ENCODE peak calls at places on chromosomes 6 and 20, in seven cellular contexts. One of them, this sample, is unnamed.

GRCh38 chr6:151176941-151177760 is 62.6 kb upstream of the AKAP12 start:
- DNase-seq in breast epithelium: no peak
- DNase-seq in OCI-LY7: no peak
- DNase-seq in GM23248: no peak
- DNase-seq in endothelial cell of umbilical vein: no peak
- DNase-seq in tibial artery: no peak
- DNase-seq in left lung: no peak
- DNase-seq in this sample: no peak

GRCh38 chr20:37154684-37155298 is 24.3 kb upstream of the RPN2 start:
- DNase-seq in breast epithelium: no peak
- DNase-seq in OCI-LY7: no peak
- DNase-seq in GM23248: no peak
- DNase-seq in endothelial cell of umbilical vein: no peak
- DNase-seq in tibial artery: no peak
- DNase-seq in left lung: no peak
- DNase-seq in this sample: no peak

GRCh38 chr6:148577687-148578488 is 168.9 kb upstream of the UST start:
- DNase-seq in breast epithelium: peak
- DNase-seq in OCI-LY7: peak
- DNase-seq in GM23248: peak
- DNase-seq in endothelial cell of umbilical vein: peak
- DNase-seq in tibial artery: peak
- DNase-seq in left lung: peak
- DNase-seq in this sample: peak

GRCh38 chr6:43290905-43291355 is 7.1 kb upstream of the SLC22A7 start:
- DNase-seq in breast epithelium: no peak
- DNase-seq in OCI-LY7: no peak
- DNase-seq in GM23248: peak
- DNase-seq in endothelial cell of umbilical vein: no peak
- DNase-seq in tibial artery: no peak
- DNase-seq in left lung: no peak
- DNase-seq in this sample: no peak

GRCh38 chr6:151475653-151476523 is 17.9 kb upstream of the CCDC170 start:
- DNase-seq in breast epithelium: no peak
- DNase-seq in OCI-LY7: peak
- DNase-seq in GM23248: peak
- DNase-seq in endothelial cell of umbilical vein: peak
- DNase-seq in tibial artery: no peak
- DNase-seq in left lung: no peak
- DNase-seq in this sample: no peak

GRCh38 chr20:48614593-48615274 is 213.1 kb downstream of the PREX1 start:
- DNase-seq in breast epithelium: peak
- DNase-seq in OCI-LY7: no peak
- DNase-seq in GM23248: peak
- DNase-seq in endothelial cell of umbilical vein: no peak
- DNase-seq in tibial artery: peak
- DNase-seq in left lung: peak
- DNase-seq in this sample: no peak

GRCh38 chr6:99393698-99394531 is at the start of gene COQ3:
- DNase-seq in breast epithelium: no peak
- DNase-seq in OCI-LY7: peak
- DNase-seq in GM23248: peak
- DNase-seq in endothelial cell of umbilical vein: peak
- DNase-seq in tibial artery: peak
- DNase-seq in left lung: peak
- DNase-seq in this sample: peak

GRCh38 chr6:139433647-139434419 is 59.4 kb upstream of the CITED2 start:
- DNase-seq in breast epithelium: no peak
- DNase-seq in OCI-LY7: no peak
- DNase-seq in GM23248: peak
- DNase-seq in endothelial cell of umbilical vein: peak
- DNase-seq in tibial artery: no peak
- DNase-seq in left lung: no peak
- DNase-seq in this sample: no peak

GRCh38 chr20:39877792-39878191 is 811.2 kb downstream of the MAFB start:
- DNase-seq in breast epithelium: no peak
- DNase-seq in OCI-LY7: no peak
- DNase-seq in GM23248: no peak
- DNase-seq in endothelial cell of umbilical vein: no peak
- DNase-seq in tibial artery: no peak
- DNase-seq in left lung: no peak
- DNase-seq in this sample: no peak

GRCh38 chr6:80163754-80164187 is 57.3 kb downstream of the BCKDHB start:
- DNase-seq in breast epithelium: no peak
- DNase-seq in OCI-LY7: peak
- DNase-seq in GM23248: peak
- DNase-seq in endothelial cell of umbilical vein: peak
- DNase-seq in tibial artery: no peak
- DNase-seq in left lung: no peak
- DNase-seq in this sample: no peak

GRCh38 chr20:63854766-63855362 is 6.4 kb upstream of the ABHD16B start:
- DNase-seq in breast epithelium: no peak
- DNase-seq in OCI-LY7: no peak
- DNase-seq in GM23248: peak
- DNase-seq in endothelial cell of umbilical vein: no peak
- DNase-seq in tibial artery: no peak
- DNase-seq in left lung: peak
- DNase-seq in this sample: no peak

GRCh38 chr6:152124432-152125074 is 317.1 kb downstream of the ESR1 start:
- DNase-seq in breast epithelium: no peak
- DNase-seq in OCI-LY7: peak
- DNase-seq in GM23248: peak
- DNase-seq in endothelial cell of umbilical vein: peak
- DNase-seq in tibial artery: no peak
- DNase-seq in left lung: no peak
- DNase-seq in this sample: no peak

GRCh38 chr20:51447097-51447764 is 95.3 kb downstream of the NFATC2 start:
- DNase-seq in breast epithelium: peak
- DNase-seq in OCI-LY7: no peak
- DNase-seq in GM23248: peak
- DNase-seq in endothelial cell of umbilical vein: peak
- DNase-seq in tibial artery: peak
- DNase-seq in left lung: no peak
- DNase-seq in this sample: peak

GRCh38 chr20:32062776-32063170 is 10.7 kb downstream of the HCK start:
- DNase-seq in breast epithelium: peak
- DNase-seq in OCI-LY7: no peak
- DNase-seq in GM23248: no peak
- DNase-seq in endothelial cell of umbilical vein: no peak
- DNase-seq in tibial artery: peak
- DNase-seq in left lung: peak
- DNase-seq in this sample: peak

GRCh38 chr6:149450679-149451360 is 34.0 kb downstream of the ZC3H12D start:
- DNase-seq in breast epithelium: peak
- DNase-seq in OCI-LY7: no peak
- DNase-seq in GM23248: peak
- DNase-seq in endothelial cell of umbilical vein: no peak
- DNase-seq in tibial artery: peak
- DNase-seq in left lung: peak
- DNase-seq in this sample: peak

GRCh38 chr6:7085911-7086310 is 21.9 kb upstream of the RREB1 start:
- DNase-seq in breast epithelium: no peak
- DNase-seq in OCI-LY7: no peak
- DNase-seq in GM23248: peak
- DNase-seq in endothelial cell of umbilical vein: no peak
- DNase-seq in tibial artery: no peak
- DNase-seq in left lung: no peak
- DNase-seq in this sample: peak

GRCh38 chr6:37130704-37131103 is 39.2 kb upstream of the PIM1 start:
- DNase-seq in breast epithelium: peak
- DNase-seq in OCI-LY7: no peak
- DNase-seq in GM23248: peak
- DNase-seq in endothelial cell of umbilical vein: peak
- DNase-seq in tibial artery: peak
- DNase-seq in left lung: peak
- DNase-seq in this sample: peak

DNA sequence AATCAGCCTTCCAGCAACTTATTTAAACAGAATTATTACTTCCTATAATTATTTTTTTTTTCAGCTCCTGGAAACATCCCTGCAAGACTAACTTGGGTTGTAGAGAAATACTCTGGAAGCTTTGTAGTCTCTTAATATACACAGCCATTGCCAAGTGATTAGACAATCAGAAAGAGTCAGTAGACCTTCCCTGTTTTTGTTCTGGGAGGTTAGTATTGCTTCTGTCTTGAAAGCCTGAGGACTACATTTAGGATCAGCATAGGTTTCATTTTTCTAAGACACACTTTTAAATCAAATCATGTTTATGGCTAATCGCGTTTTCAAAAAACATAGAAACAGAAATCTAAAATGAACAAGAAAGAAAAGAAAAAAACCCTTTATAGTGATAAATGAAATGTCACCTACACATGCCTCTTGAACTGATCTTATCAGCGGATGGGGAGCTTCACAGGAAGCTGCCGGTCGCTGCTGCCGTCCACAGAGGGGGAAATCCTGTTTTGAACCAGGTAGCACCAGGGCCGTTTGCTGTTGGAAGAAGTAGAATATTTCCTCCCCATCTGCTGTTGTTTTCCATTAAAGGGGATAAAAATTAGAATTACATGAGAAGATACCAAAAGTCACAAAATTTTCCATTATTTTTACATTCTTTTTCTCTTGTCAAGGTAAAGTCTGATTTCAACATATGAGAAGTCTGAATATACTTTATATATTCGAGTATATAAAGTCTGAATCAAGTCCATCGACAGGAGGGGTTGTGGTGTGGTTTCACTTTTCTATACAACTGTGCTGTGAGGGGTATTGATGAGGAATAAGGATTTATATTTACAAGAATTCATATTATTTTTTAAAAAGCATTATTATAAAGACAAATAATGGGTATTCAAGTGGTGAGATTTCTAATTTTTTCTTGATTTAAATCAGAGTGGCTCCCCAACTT is 94.6 kb downstream of the ARMC2 start:
- DNase-seq in breast epithelium: no peak
- DNase-seq in OCI-LY7: peak
- DNase-seq in GM23248: no peak
- DNase-seq in endothelial cell of umbilical vein: no peak
- DNase-seq in tibial artery: no peak
- DNase-seq in left lung: no peak
- DNase-seq in this sample: no peak
- H3K27ac ChIP-seq in breast epithelium: peak
- H3K27ac ChIP-seq in OCI-LY7: no peak
- H3K27ac ChIP-seq in GM23248: no peak
- H3K27ac ChIP-seq in endothelial cell of umbilical vein: no peak
- H3K27ac ChIP-seq in tibial artery: peak
- H3K27ac ChIP-seq in left lung: no peak
- H3K27ac ChIP-seq in this sample: no peak

GRCh38 chr6:154227862-154228520 is 128.6 kb downstream of the IPCEF1 start:
- DNase-seq in breast epithelium: no peak
- DNase-seq in OCI-LY7: no peak
- DNase-seq in GM23248: no peak
- DNase-seq in endothelial cell of umbilical vein: no peak
- DNase-seq in tibial artery: no peak
- DNase-seq in left lung: no peak
- DNase-seq in this sample: no peak

GRCh38 chr6:154230390-154230789 is 126.2 kb downstream of the IPCEF1 start:
- DNase-seq in breast epithelium: no peak
- DNase-seq in OCI-LY7: no peak
- DNase-seq in GM23248: no peak
- DNase-seq in endothelial cell of umbilical vein: no peak
- DNase-seq in tibial artery: no peak
- DNase-seq in left lung: no peak
- DNase-seq in this sample: no peak

GRCh38 chr6:154230910-154231595 is 125.5 kb downstream of the IPCEF1 start:
- DNase-seq in breast epithelium: no peak
- DNase-seq in OCI-LY7: no peak
- DNase-seq in GM23248: no peak
- DNase-seq in endothelial cell of umbilical vein: no peak
- DNase-seq in tibial artery: no peak
- DNase-seq in left lung: no peak
- DNase-seq in this sample: no peak

GRCh38 chr6:154228521-154228905 is 128.1 kb downstream of the IPCEF1 start:
- DNase-seq in breast epithelium: no peak
- DNase-seq in OCI-LY7: no peak
- DNase-seq in GM23248: no peak
- DNase-seq in endothelial cell of umbilical vein: no peak
- DNase-seq in tibial artery: no peak
- DNase-seq in left lung: no peak
- DNase-seq in this sample: no peak

DNA sequence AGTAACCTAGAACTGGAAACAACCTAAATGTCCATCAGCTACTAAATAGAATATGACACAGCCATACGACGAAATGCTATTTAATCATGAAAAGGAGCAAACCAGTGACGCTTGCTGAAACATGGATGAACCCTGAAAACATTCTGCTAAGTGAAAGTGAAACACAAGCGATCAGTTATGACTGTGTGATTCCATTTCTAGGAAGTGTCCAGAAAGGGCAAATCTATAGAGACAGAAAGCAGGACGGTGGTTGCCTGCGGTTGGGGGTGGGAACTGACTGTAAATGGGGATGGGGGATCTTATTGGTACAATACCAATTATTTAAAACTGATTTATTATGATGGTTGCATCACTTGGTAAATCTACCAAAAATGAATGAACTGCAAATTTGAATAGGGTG is 126.8 kb downstream of the IPCEF1 start:
- DNase-seq in breast epithelium: no peak
- DNase-seq in OCI-LY7: no peak
- DNase-seq in GM23248: no peak
- DNase-seq in endothelial cell of umbilical vein: no peak
- DNase-seq in tibial artery: no peak
- DNase-seq in left lung: no peak
- DNase-seq in this sample: no peak
- H3K27ac ChIP-seq in breast epithelium: no peak
- H3K27ac ChIP-seq in OCI-LY7: no peak
- H3K27ac ChIP-seq in GM23248: no peak
- H3K27ac ChIP-seq in endothelial cell of umbilical vein: no peak
- H3K27ac ChIP-seq in tibial artery: no peak
- H3K27ac ChIP-seq in left lung: no peak
- H3K27ac ChIP-seq in this sample: no peak

GRCh38 chr20:19811231-19811630 is 53.2 kb downstream of the RIN2 start:
- DNase-seq in breast epithelium: no peak
- DNase-seq in OCI-LY7: no peak
- DNase-seq in GM23248: no peak
- DNase-seq in endothelial cell of umbilical vein: no peak
- DNase-seq in tibial artery: no peak
- DNase-seq in left lung: no peak
- DNase-seq in this sample: no peak
- H3K27ac ChIP-seq in breast epithelium: no peak
- H3K27ac ChIP-seq in OCI-LY7: no peak
- H3K27ac ChIP-seq in GM23248: no peak
- H3K27ac ChIP-seq in endothelial cell of umbilical vein: no peak
- H3K27ac ChIP-seq in tibial artery: no peak
- H3K27ac ChIP-seq in left lung: no peak
- H3K27ac ChIP-seq in this sample: no peak

GRCh38 chr20:3085571-3086072 is 1.1 kb upstream of the AVP start:
- DNase-seq in breast epithelium: no peak
- DNase-seq in OCI-LY7: no peak
- DNase-seq in GM23248: no peak
- DNase-seq in endothelial cell of umbilical vein: no peak
- DNase-seq in tibial artery: no peak
- DNase-seq in left lung: no peak
- DNase-seq in this sample: no peak
- H3K27ac ChIP-seq in breast epithelium: no peak
- H3K27ac ChIP-seq in OCI-LY7: no peak
- H3K27ac ChIP-seq in GM23248: no peak
- H3K27ac ChIP-seq in endothelial cell of umbilical vein: no peak
- H3K27ac ChIP-seq in tibial artery: no peak
- H3K27ac ChIP-seq in left lung: no peak
- H3K27ac ChIP-seq in this sample: no peak

This sample was measured in right lobe of liver.